ENCODE peak calls at places on chromosomes 6 and 20, in five cellular contexts. R is SK-N-SH, E is K562, F is HepG2, O is GM12878. W is an unnamed sample.

GRCh38 chr20:3137492-3137891 is 22.2 kb downstream of the FASTKD5 start:
- DNase-seq in R (no peak), E (no peak), F (no peak), O (no peak), W (no peak)

GRCh38 chr20:32764000-32764960 is 2.1 kb downstream of the DNMT3B start:
- DNase-seq in R (no peak), E (peak; percentile 86), F (no peak), O (no peak), W (no peak)

GRCh38 chr6:161198176-161198575 is 75.7 kb downstream of the AGPAT4 start:
- DNase-seq in R (no peak), E (no peak), F (no peak), O (no peak), W (no peak)

GRCh38 chr6:29943053-29943966 is 978 bp downstream of the HLA-A start:
- DNase-seq in R (peak; percentile 50), E (no peak), F (no peak), O (no peak), W (no peak)

GRCh38 chr6:112298816-112299281 is 44.5 kb upstream of the LAMA4 start:
- DNase-seq in R (no peak), E (no peak), F (no peak), O (no peak), W (peak; percentile 23)

GRCh38 chr20:61556116-61556515 is 304.1 kb downstream of the CDH4 start:
- DNase-seq in R (no peak), E (no peak), F (no peak), O (no peak), W (no peak)

GRCh38 chr6:165340532-165340931 is 31.1 kb upstream of the C6orf118 start:
- DNase-seq in R (no peak), E (no peak), F (no peak), O (no peak), W (no peak)

GRCh38 chr20:44796758-44797457 is 13.4 kb downstream of the RIMS4 start:
- DNase-seq in R (no peak), E (no peak), F (no peak), O (no peak), W (no peak)

GRCh38 chr6:168581236-168581635 is 140.3 kb downstream of the SMOC2 start:
- DNase-seq in R (no peak), E (no peak), F (no peak), O (no peak), W (no peak)

GRCh38 chr6:4313044-4313686 is 177.8 kb upstream of the ECI2 start:
- DNase-seq in R (no peak), E (no peak), F (no peak), O (no peak), W (peak; percentile 49)

GRCh38 chr6:101401792-101402617 is 8.5 kb downstream of the GRIK2 start:
- DNase-seq in R (peak; percentile 86), E (no peak), F (no peak), O (no peak), W (no peak)

GRCh38 chr6:13427838-13428527 is 59.4 kb downstream of the GFOD1 start:
- DNase-seq in R (no peak), E (peak; percentile 34), F (no peak), O (peak; percentile 98), W (no peak)

GRCh38 chr6:70998148-70998547 is 41.3 kb upstream of the B3GAT2 start:
- DNase-seq in R (no peak), E (no peak), F (no peak), O (no peak), W (no peak)

GRCh38 chr6:40714576-40715500 is 127.7 kb upstream of the LRFN2 start:
- DNase-seq in R (no peak), E (peak; percentile 38), F (peak; percentile 97), O (no peak), W (no peak)

GRCh38 chr20:48763183-48764030 is 64.4 kb downstream of the PREX1 start:
- DNase-seq in R (no peak), E (no peak), F (no peak), O (no peak), W (no peak)

GRCh38 chr6:138953451-138953850 is 34.6 kb downstream of the REPS1 start:
- DNase-seq in R (no peak), E (no peak), F (no peak), O (no peak), W (no peak)

GRCh38 chr20:20261159-20261558 is 106.7 kb upstream of the INSM1 start:
- DNase-seq in R (no peak), E (no peak), F (no peak), O (no peak), W (no peak)

GRCh38 chr20:40197744-40198143 is 491.3 kb downstream of the MAFB start:
- DNase-seq in R (no peak), E (no peak), F (no peak), O (no peak), W (no peak)

GRCh38 chr6:158686311-158686710 is 36.5 kb downstream of the SYTL3 start:
- DNase-seq in R (no peak), E (no peak), F (no peak), O (no peak), W (no peak)

GRCh38 chr6:158684745-158685355 is 35.0 kb downstream of the SYTL3 start:
- DNase-seq in R (no peak), E (no peak), F (peak; percentile 33), O (no peak), W (no peak)

GRCh38 chr6:158687507-158687906 is 37.7 kb downstream of the SYTL3 start:
- DNase-seq in R (no peak), E (no peak), F (no peak), O (no peak), W (no peak)

GRCh38 chr6:158686791-158687381 is 37.0 kb downstream of the SYTL3 start:
- DNase-seq in R (no peak), E (no peak), F (no peak), O (no peak), W (no peak)

GRCh38 chr6:158684311-158684710 is 34.5 kb downstream of the SYTL3 start:
- DNase-seq in R (no peak), E (no peak), F (no peak), O (no peak), W (no peak)
- TF ChIP-seq ZBTB33 in R (no peak), E (no peak), F (no peak), O (no peak), W (no peak)

GRCh38 chr20:16952965-16953364 is 204.8 kb downstream of the OTOR start:
- DNase-seq in R (no peak), E (no peak), F (no peak), O (no peak), W (no peak)
- TF ChIP-seq REST in R (no peak), E (no peak), F (no peak), O (no peak), W (no peak)

GRCh38 chr6:129645371-129646139 is 64.4 kb downstream of the ARHGAP18 start:
- DNase-seq in R (no peak), E (no peak), F (peak; percentile 58), O (no peak), W (peak; percentile 65)
- TF ChIP-seq ZBTB33 in R (no peak), E (no peak), F (no peak), O (no peak), W (no peak)

DNA sequence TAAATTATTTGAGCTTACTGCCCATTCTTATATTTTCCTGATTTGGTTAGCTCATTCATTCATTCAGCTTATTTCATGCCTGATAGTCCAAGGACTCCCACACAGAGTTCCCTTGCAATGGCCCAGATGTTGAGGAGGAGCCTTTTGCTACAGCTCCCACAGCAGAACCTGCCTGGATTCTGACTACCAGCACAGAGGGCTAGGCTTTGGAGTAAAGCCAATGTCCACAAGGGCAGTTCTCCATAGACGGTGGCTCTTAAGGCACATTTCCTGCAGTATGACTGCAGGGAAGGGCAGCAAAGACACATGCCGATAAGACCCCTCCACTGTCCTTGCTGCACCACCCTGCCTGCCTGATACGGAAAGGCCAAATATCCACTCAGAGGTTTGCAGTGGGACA is 112.3 kb upstream of the SYNDIG1 start:
- DNase-seq in R (no peak), E (no peak), F (no peak), O (no peak), W (no peak)
- TF ChIP-seq REST in R (no peak), E (no peak), F (no peak), O (no peak), W (no peak)

GRCh38 chr6:22413681-22414305 is 117.0 kb upstream of the PRL start:
- DNase-seq in R (no peak), E (no peak), F (no peak), O (no peak), W (no peak)
- TF ChIP-seq ZBTB33 in R (no peak), E (no peak), F (no peak), O (no peak), W (no peak)

W was measured in HCT116.